ENCODE peak calls at places on chromosomes 16 and 17, in seven cellular contexts. Y is CD8-positive, alpha-beta T cell; U is BE2C; N is colonic mucosa; T is A549; S is H9; Z is stomach. J is an unnamed sample.

GRCh38 chr17:58702045-58702476 is 9.7 kb downstream of the RAD51C start:
- DNase-seq in Y (no peak), U (no peak), N (no peak), T (no peak), S (no peak), Z (no peak), J (no peak)

GRCh38 chr17:65963179-65963578 is 228.8 kb downstream of the CEP112 start:
- DNase-seq in Y (no peak), U (no peak), N (no peak), T (no peak), S (no peak), Z (no peak), J (no peak)

GRCh38 chr17:45018514-45019176 is 32.8 kb downstream of the DCAKD start:
- DNase-seq in Y (no peak), U (peak; percentile 69), N (peak; percentile 27), T (no peak), S (no peak), Z (no peak), J (peak; percentile 51)

GRCh38 chr17:49656247-49656646 is 21.6 kb downstream of the SPOP start:
- DNase-seq in Y (no peak), U (no peak), N (no peak), T (no peak), S (no peak), Z (no peak), J (no peak)

GRCh38 chr17:5049314-5049819 is 14.1 kb upstream of the SLC52A1 start:
- DNase-seq in Y (peak; percentile 64), U (no peak), N (no peak), T (no peak), S (no peak), Z (peak; percentile 32), J (no peak)

GRCh38 chr16:14309001-14309886 is 238.1 kb downstream of the MRTFB start:
- DNase-seq in Y (peak; percentile 23), U (peak; percentile 49), N (no peak), T (no peak), S (peak; percentile 82), Z (peak; percentile 42), J (no peak)

GRCh38 chr17:43312011-43312410 is 78.2 kb upstream of the RNU2-1 start:
- DNase-seq in Y (no peak), U (no peak), N (peak; percentile 10), T (no peak), S (no peak), Z (no peak), J (no peak)

GRCh38 chr17:82548681-82549303 is 29.3 kb downstream of the FOXK2 start:
- DNase-seq in Y (peak; percentile 23), U (no peak), N (peak; percentile 75), T (no peak), S (no peak), Z (no peak), J (peak; percentile 62)

GRCh38 chr17:56290486-56291118 is 137.3 kb downstream of the ANKFN1 start:
- DNase-seq in Y (no peak), U (no peak), N (no peak), T (no peak), S (no peak), Z (no peak), J (no peak)

GRCh38 chr17:45332505-45332904 is 15.7 kb upstream of the MAP3K14 start:
- DNase-seq in Y (no peak), U (no peak), N (no peak), T (no peak), S (peak; percentile 20), Z (no peak), J (no peak)

GRCh38 chr16:64051826-64052225 is 1070.0 kb downstream of the CDH11 start:
- DNase-seq in Y (no peak), U (peak; percentile 8), N (no peak), T (no peak), S (no peak), Z (no peak), J (no peak)

GRCh38 chr16:47848481-47849109 is 307.2 kb downstream of the ABCC12 start:
- DNase-seq in Y (no peak), U (no peak), N (no peak), T (no peak), S (no peak), Z (no peak), J (no peak)

GRCh38 chr16:11396241-11397048 is 51.2 kb downstream of the RMI2 start:
- DNase-seq in Y (peak; percentile 75), U (peak; percentile 84), N (peak; percentile 73), T (peak; percentile 94), S (peak; percentile 86), Z (peak; percentile 76), J (no peak)

GRCh38 chr16:7763111-7763510 is 430.5 kb downstream of the RBFOX1 start:
- DNase-seq in Y (no peak), U (no peak), N (no peak), T (no peak), S (no peak), Z (no peak), J (no peak)

GRCh38 chr17:50802609-50803571 is 32.5 kb upstream of the WFIKKN2 start:
- DNase-seq in Y (no peak), U (no peak), N (no peak), T (no peak), S (no peak), Z (no peak), J (no peak)

GRCh38 chr17:4539576-4540223 is 15.5 kb downstream of the MYBBP1A start:
- DNase-seq in Y (no peak), U (no peak), N (no peak), T (no peak), S (no peak), Z (no peak), J (no peak)

GRCh38 chr16:89330177-89330856 is 112.8 kb downstream of the ZNF778 start:
- DNase-seq in Y (peak; percentile 44), U (no peak), N (no peak), T (peak; percentile 89), S (peak; percentile 67), Z (peak; percentile 66), J (peak; percentile 64)

GRCh38 chr17:44863254-44863918 is 15.7 kb downstream of the HIGD1B start:
- DNase-seq in Y (no peak), U (no peak), N (no peak), T (no peak), S (no peak), Z (no peak), J (no peak)

GRCh38 chr16:70685061-70685937 is 554 bp downstream of the MTSS2 start:
- DNase-seq in Y (peak; percentile 21), U (no peak), N (no peak), T (no peak), S (no peak), Z (no peak), J (no peak)

DNA sequence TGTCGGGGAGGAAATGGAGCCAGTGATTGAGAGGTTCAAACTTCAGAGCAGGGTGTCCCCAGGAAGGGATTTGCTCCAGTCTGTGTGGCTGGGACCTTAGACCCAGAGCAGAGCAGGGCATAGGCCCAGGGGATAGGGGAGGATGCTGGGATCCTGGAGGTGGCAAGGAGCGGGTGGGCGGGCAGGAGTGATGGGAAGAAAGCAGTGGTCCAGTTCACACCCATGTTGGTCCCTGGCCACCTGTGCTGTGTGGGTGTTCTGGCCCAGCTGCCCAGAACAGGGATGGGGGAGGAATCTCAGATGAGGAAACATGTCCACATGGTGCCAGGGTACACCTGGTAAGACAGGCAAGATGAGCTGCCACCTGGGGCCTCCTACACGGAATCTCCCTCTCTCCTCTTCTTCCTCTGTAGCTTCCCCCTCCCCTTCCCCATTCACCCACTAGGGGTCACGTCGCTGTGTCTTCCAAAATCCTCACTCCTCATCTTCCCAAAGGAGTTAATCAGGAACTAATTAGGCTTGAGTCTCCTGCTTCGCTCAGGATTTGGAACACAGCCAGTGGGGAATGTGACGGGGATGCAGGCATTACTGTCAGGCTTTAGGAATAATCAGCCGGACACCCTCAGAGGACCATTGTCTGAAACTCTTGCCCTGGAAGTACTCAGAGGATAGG is 2.3 kb downstream of the BEAN1 start:
- DNase-seq in Y (no peak), U (no peak), N (no peak), T (no peak), S (no peak), Z (no peak), J (no peak)
- H3K4me1 ChIP-seq in Y (peaks cover 13% of the 10 kb centered on the region), U (no peaks in the 10 kb centered on the region), N (peaks cover 3% of the 10 kb centered on the region), T (peaks cover 19% of the 10 kb centered on the region), S (peaks cover 2% of the 10 kb centered on the region), Z (peaks cover 21% of the 10 kb centered on the region), J (peaks cover 15% of the 10 kb centered on the region)

GRCh38 chr16:84312783-84313382 is 18.2 kb downstream of the WFDC1 start:
- DNase-seq in Y (no peak), U (no peak), N (peak; percentile 83), T (no peak), S (peak; percentile 90), Z (no peak), J (peak; percentile 87)
- TF ChIP-seq CTCF in Y (no peak), U (no peak), N (no peak), T (no peak), S (peak; percentile 14), Z (no peak), J (no peak)

DNA sequence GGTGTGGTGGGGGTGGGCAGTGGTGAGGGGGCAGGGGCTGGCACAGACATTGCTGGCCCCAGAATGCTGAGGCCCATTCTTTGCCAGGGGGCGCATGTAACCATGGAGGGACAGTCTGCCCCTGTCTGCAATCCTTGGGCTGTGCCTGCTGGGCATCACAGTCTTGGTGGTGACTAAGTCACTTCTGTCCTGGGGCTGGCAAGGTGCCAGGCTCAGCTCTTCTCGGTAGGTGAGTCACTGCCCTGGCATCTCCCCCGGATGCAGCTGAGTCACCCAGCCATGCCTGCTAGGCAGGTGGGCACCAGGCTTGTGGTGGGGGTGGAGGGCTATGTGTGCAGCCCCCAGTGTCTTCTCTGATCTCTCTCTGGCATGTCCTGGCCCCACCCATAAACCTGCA is 5.6 kb downstream of the RARA start:
- DNase-seq in Y (peak; percentile 90), U (peak; percentile 92), N (peak; percentile 90), T (peak; percentile 99), S (no peak), Z (peak; percentile 95), J (peak; percentile 96)
- H3K4me1 ChIP-seq in Y (peaks cover 77% of the 10 kb centered on the region), U (peaks cover 55% of the 10 kb centered on the region), N (peaks cover 29% of the 10 kb centered on the region), T (peaks cover 86% of the 10 kb centered on the region), S (peaks cover 8% of the 10 kb centered on the region), Z (peaks cover 85% of the 10 kb centered on the region), J (peaks cover 48% of the 10 kb centered on the region)

GRCh38 chr17:2481760-2482159 is 29.9 kb downstream of the METTL16 start:
- DNase-seq in Y (no peak), U (no peak), N (no peak), T (no peak), S (no peak), Z (no peak), J (no peak)

GRCh38 chr17:2485543-2485942 is 26.1 kb downstream of the METTL16 start:
- DNase-seq in Y (no peak), U (no peak), N (no peak), T (no peak), S (no peak), Z (no peak), J (no peak)

GRCh38 chr17:2484876-2485275 is 26.8 kb downstream of the METTL16 start:
- DNase-seq in Y (no peak), U (no peak), N (no peak), T (no peak), S (peak; percentile 74), Z (no peak), J (no peak)

GRCh38 chr17:2483084-2483483 is 28.6 kb downstream of the METTL16 start:
- DNase-seq in Y (no peak), U (no peak), N (no peak), T (no peak), S (no peak), Z (no peak), J (no peak)

DNA sequence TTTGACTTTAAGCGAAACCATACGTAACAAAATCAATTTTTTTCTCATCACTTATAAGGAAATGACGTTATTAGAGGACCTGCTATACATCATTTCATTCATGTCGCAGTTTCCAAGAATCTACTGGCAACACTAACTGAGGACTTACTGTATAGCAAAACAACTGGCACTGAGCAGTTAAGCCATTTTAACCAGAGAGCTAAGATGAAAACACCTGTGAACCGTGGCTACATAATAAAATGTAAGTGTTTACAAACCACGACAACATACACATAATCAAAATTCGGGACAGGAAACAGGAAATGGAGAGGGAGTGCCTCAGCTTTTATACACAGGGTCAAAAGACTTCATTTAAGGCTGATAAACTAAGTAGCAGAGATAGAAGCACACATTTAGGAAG is 29.5 kb downstream of the METTL16 start:
- DNase-seq in Y (no peak), U (no peak), N (no peak), T (no peak), S (no peak), Z (no peak), J (no peak)
- TF ChIP-seq CTCF in Y (no peak), U (no peak), N (no peak), T (no peak), S (no peak), Z (no peak), J (no peak)